ENCODE peak calls at places on chromosomes 2 and 18, in eight cellular contexts. X, B, T, S, G, J, A and L are unnamed samples.
A peak's percentile ranks its signal among the peaks of the same experiment; 100 is the strongest.

GRCh38 chr2:82278409-82278808 is 1973.9 kb upstream of the LRRTM1 start:
- DNase-seq in S (no peak), J (no peak), T (no peak), B (no peak), X (no peak), G (no peak), A (no peak), L (no peak)

GRCh38 chr18:11175266-11175947 is 26.0 kb upstream of the PIEZO2 start:
- DNase-seq in X (no peak), T (no peak), B (peak; percentile 81), J (no peak), G (no peak), A (no peak), S (no peak), L (no peak)

GRCh38 chr2:82172483-82172882 is 1867.9 kb upstream of the LRRTM1 start:
- DNase-seq in T (no peak), X (no peak), A (no peak), S (no peak), J (no peak), G (no peak), B (no peak), L (no peak)

GRCh38 chr2:43139996-43140621 is 86.3 kb downstream of the ZFP36L2 start:
- DNase-seq in J (peak; percentile 93), X (no peak), A (no peak), B (no peak), T (no peak), S (peak; percentile 61), G (no peak), L (no peak)

GRCh38 chr2:219385958-219386520 is 1.7 kb downstream of the DNPEP start:
- DNase-seq in X (no peak), B (no peak), J (peak; percentile 76), A (no peak), G (no peak), T (no peak), S (no peak), L (no peak)

GRCh38 chr2:59569124-59569523 is 984.3 kb downstream of the BCL11A start:
- DNase-seq in A (no peak), G (no peak), S (no peak), T (no peak), J (no peak), B (no peak), X (no peak), L (no peak)

GRCh38 chr2:75153221-75153620 is 46.1 kb downstream of the TACR1 start:
- DNase-seq in X (no peak), T (no peak), S (no peak), A (no peak), B (no peak), J (no peak), G (no peak), L (no peak)

GRCh38 chr2:179692610-179693009 is 168.8 kb downstream of the ZNF385B start:
- DNase-seq in B (no peak), T (no peak), G (no peak), A (no peak), S (peak; percentile 56), J (no peak), X (no peak), L (no peak)

GRCh38 chr18:79683626-79684282 is 4.2 kb downstream of the CTDP1 start:
- DNase-seq in G (no peak), A (no peak), J (no peak), X (peak; percentile 40), S (peak; percentile 38), T (no peak), B (no peak), L (no peak)
- H3K4me3 ChIP-seq in G (no peak overlapping the region), A (no peak overlapping the region), J (no peak overlapping the region), X (no peak overlapping the region), S (no peak overlapping the region), T (no peak overlapping the region), B (no peak overlapping the region), L (no peak overlapping the region)

GRCh38 chr2:108428286-108429009 is 20.6 kb upstream of the GCC2 start:
- DNase-seq in S (no peak), A (no peak), G (no peak), T (no peak), X (no peak), B (peak; percentile 29), J (no peak), L (no peak)
- H3K4me3 ChIP-seq in S (no peak overlapping the region), A (no peak overlapping the region), G (no peak overlapping the region), T (no peak overlapping the region), X (no peak overlapping the region), B (no peak overlapping the region), J (no peak overlapping the region), L (no peak overlapping the region)

DNA sequence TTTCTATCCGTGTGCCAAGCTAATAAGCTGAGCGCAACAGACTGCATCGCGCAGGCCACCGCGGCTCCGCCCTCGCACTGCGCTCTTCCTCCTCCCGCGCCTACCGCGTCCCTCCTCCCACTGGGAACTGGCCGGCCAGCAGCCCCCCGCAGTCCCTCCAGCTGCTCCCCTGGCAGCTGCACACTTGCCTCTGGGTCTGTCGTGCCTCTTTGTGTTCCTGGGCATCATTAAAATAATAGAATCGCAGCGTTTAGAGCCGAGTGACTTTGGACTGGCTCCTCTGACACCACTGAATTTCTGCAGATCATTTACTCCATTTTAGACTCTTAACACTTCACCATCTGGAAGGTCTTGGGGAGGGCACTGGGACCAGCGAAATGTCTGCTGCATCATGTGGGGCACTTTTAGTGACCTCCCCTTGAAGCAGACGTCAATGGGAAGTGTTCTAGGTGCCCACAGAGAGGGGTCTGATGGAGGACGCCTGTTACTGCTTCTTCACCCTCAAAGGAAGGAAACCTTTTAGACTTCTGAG is 20.9 kb upstream of the NAB1 start:
- DNase-seq in X (peak; percentile 69), T (no peak), S (no peak), B (peak; percentile 36), A (no peak), J (peak; percentile 76), G (peak; percentile 48), L (no peak)
- H3K4me3 ChIP-seq in X (peak overlapping the region; percentile 68), T (peak overlapping the region; percentile 26), S (no peak overlapping the region), B (peak overlapping the region; percentile 58), A (peak overlapping the region; percentile 50), J (peak overlapping the region; percentile 63), G (peak overlapping the region; percentile 27), L (peak overlapping the region; percentile 59)

GRCh38 chr2:127400533-127400896 is 12.7 kb upstream of the MAP3K2 start:
- DNase-seq in T (no peak), S (peak; percentile 44), B (no peak), G (peak; percentile 72), J (no peak), X (no peak), A (no peak), L (no peak)

GRCh38 chr2:127403460-127403859 is 14.8 kb upstream of the PROC start:
- DNase-seq in G (no peak), S (peak; percentile 47), B (no peak), X (no peak), T (no peak), A (no peak), J (no peak), L (no peak)

GRCh38 chr2:127400897-127401756 is 13.4 kb upstream of the MAP3K2 start:
- DNase-seq in X (no peak), J (peak; percentile 88), T (no peak), B (peak; percentile 40), G (peak; percentile 88), A (no peak), S (peak; percentile 56), L (no peak)

GRCh38 chr2:127404466-127405251 is 13.6 kb upstream of the PROC start:
- DNase-seq in T (no peak), G (no peak), B (no peak), A (no peak), J (no peak), X (no peak), S (peak; percentile 38), L (no peak)

GRCh38 chr2:127401757-127402695 is 14.3 kb upstream of the MAP3K2 start:
- DNase-seq in T (no peak), B (no peak), X (no peak), A (no peak), S (peak; percentile 38), G (peak; percentile 76), J (no peak), L (no peak)
- H3K4me3 ChIP-seq in T (no peak overlapping the region), B (no peak overlapping the region), X (no peak overlapping the region), A (no peak overlapping the region), S (no peak overlapping the region), G (no peak overlapping the region), J (no peak overlapping the region), L (no peak overlapping the region)

GRCh38 chr2:241112046-241112445 is 10.0 kb upstream of the MTERF4 start:
- DNase-seq in J (peak; percentile 32), T (no peak), A (no peak), G (no peak), B (no peak), S (no peak), X (no peak), L (no peak)
- H3K4me3 ChIP-seq in J (no peak overlapping the region), T (peak overlapping the region; percentile 51), A (no peak overlapping the region), G (no peak overlapping the region), B (no peak overlapping the region), S (no peak overlapping the region), X (no peak overlapping the region), L (peak overlapping the region; percentile 72)